ENCODE peak calls at places on chromosome 16, in seven cellular contexts. N, E, S, Y, J, K and Q are unnamed samples.

GRCh38 chr16:74726736-74727135 is 26.1 kb upstream of the MLKL start:
- DNase-seq in N (no peak), E (no peak), S (no peak), Y (no peak), J (peak; percentile 85), K (no peak), Q (no peak)

GRCh38 chr16:85423631-85424030 is 189.5 kb upstream of the GSE1 start:
- DNase-seq in N (no peak), E (no peak), S (no peak), Y (peak; percentile 10), J (no peak), K (no peak), Q (no peak)

GRCh38 chr16:88454315-88455057 is 1.4 kb downstream of the ZFPM1 start:
- DNase-seq in N (no peak), E (peak; percentile 49), S (peak; percentile 54), Y (no peak), J (no peak), K (no peak), Q (peak; percentile 63)

GRCh38 chr16:72195609-72196008 is 23.7 kb upstream of the PMFBP1 start:
- DNase-seq in N (no peak), E (no peak), S (no peak), Y (no peak), J (no peak), K (no peak), Q (no peak)

GRCh38 chr16:86913886-86914285 is 335.5 kb downstream of the FOXL1 start:
- DNase-seq in N (no peak), E (no peak), S (no peak), Y (no peak), J (no peak), K (no peak), Q (no peak)

GRCh38 chr16:14405611-14406537 is 224.2 kb downstream of the PARN start:
- DNase-seq in N (no peak), E (no peak), S (no peak), Y (peak; percentile 62), J (peak; percentile 68), K (no peak), Q (no peak)

GRCh38 chr16:85452364-85453178 is 160.6 kb upstream of the GSE1 start:
- DNase-seq in N (no peak), E (no peak), S (no peak), Y (no peak), J (no peak), K (no peak), Q (no peak)

GRCh38 chr16:11354733-11355574 is 9.7 kb downstream of the RMI2 start:
- DNase-seq in N (no peak), E (peak; percentile 89), S (peak; percentile 76), Y (no peak), J (peak; percentile 76), K (peak; percentile 94), Q (peak; percentile 69)

GRCh38 chr16:14139872-14140271 is 68.8 kb downstream of the MRTFB start:
- DNase-seq in N (no peak), E (no peak), S (no peak), Y (no peak), J (no peak), K (no peak), Q (no peak)

GRCh38 chr16:50068550-50068949 is 2.8 kb downstream of the HEATR3 start:
- DNase-seq in N (no peak), E (no peak), S (no peak), Y (no peak), J (no peak), K (peak; percentile 63), Q (no peak)

GRCh38 chr16:20372696-20373095 is 20.2 kb upstream of the UMOD start:
- DNase-seq in N (no peak), E (no peak), S (no peak), Y (no peak), J (no peak), K (no peak), Q (no peak)

GRCh38 chr16:81616321-81617020 is 162.6 kb upstream of the PLCG2 start:
- DNase-seq in N (peak; percentile 72), E (peak; percentile 68), S (peak; percentile 75), Y (no peak), J (peak; percentile 62), K (peak; percentile 59), Q (peak; percentile 62)

GRCh38 chr16:56425439-56425832 is at the start of gene AMFR:
- DNase-seq in N (peak; percentile 61), E (peak; percentile 77), S (peak; percentile 76), Y (peak; percentile 45), J (peak; percentile 93), K (peak; percentile 79), Q (peak; percentile 73)

GRCh38 chr16:86231321-86231995 is 278.9 kb upstream of the FOXF1 start:
- DNase-seq in N (peak; percentile 10), E (no peak), S (no peak), Y (no peak), J (no peak), K (no peak), Q (no peak)

GRCh38 chr16:35724551-35724950 is 2265.1 kb downstream of the TP53TG3F start:
- DNase-seq in N (no peak), E (no peak), S (no peak), Y (no peak), J (no peak), K (no peak), Q (no peak)
- H3K9me3 ChIP-seq in N (no peaks in the 10 kb centered on the region), E (peaks cover 9% of the 10 kb centered on the region), S (peaks cover 24% of the 10 kb centered on the region), Y (peaks cover 17% of the 10 kb centered on the region), J (peaks cover 21% of the 10 kb centered on the region), K (no peaks in the 10 kb centered on the region), Q (no peaks in the 10 kb centered on the region)

GRCh38 chr16:55261301-55261700 is 62.7 kb upstream of the IRX6 start:
- DNase-seq in N (no peak), E (no peak), S (no peak), Y (no peak), J (no peak), K (no peak), Q (no peak)

GRCh38 chr16:55264949-55265348 is 59.1 kb upstream of the IRX6 start:
- DNase-seq in N (no peak), E (no peak), S (no peak), Y (no peak), J (no peak), K (no peak), Q (no peak)

GRCh38 chr16:55257971-55258613 is 65.9 kb upstream of the IRX6 start:
- DNase-seq in N (peak; percentile 68), E (peak; percentile 5), S (peak; percentile 20), Y (peak; percentile 33), J (peak; percentile 92), K (peak; percentile 21), Q (peak; percentile 19)

GRCh38 chr16:55265926-55266325 is 58.1 kb upstream of the IRX6 start:
- DNase-seq in N (no peak), E (no peak), S (no peak), Y (no peak), J (no peak), K (no peak), Q (no peak)

GRCh38 chr16:55263271-55264250 is 60.4 kb upstream of the IRX6 start:
- DNase-seq in N (no peak), E (no peak), S (no peak), Y (no peak), J (no peak), K (no peak), Q (no peak)
- H3K27ac ChIP-seq in N (no peak overlapping the region), E (no peak overlapping the region), S (no peak overlapping the region), Y (no peak overlapping the region), J (no peak overlapping the region), K (no peak overlapping the region), Q (no peak overlapping the region)

GRCh38 chr16:983044-984030 is 1.8 kb downstream of the SOX8 start:
- DNase-seq in N (no peak), E (no peak), S (no peak), Y (no peak), J (no peak), K (no peak), Q (no peak)
- H3K27me3 ChIP-seq in N (no peaks in the 10 kb centered on the region), E (peaks cover 6% of the 10 kb centered on the region), S (no peaks in the 10 kb centered on the region), Y (peaks cover 96% of the 10 kb centered on the region), J (no peaks in the 10 kb centered on the region), K (peaks cover 32% of the 10 kb centered on the region), Q (no peaks in the 10 kb centered on the region)

GRCh38 chr16:35215287-35215686 is 1755.9 kb downstream of the TP53TG3F start:
- DNase-seq in N (no peak), E (no peak), S (no peak), Y (no peak), J (no peak), K (no peak), Q (no peak)
- H3K9me3 ChIP-seq in N (no peaks in the 10 kb centered on the region), E (peaks cover 4% of the 10 kb centered on the region), S (no peaks in the 10 kb centered on the region), Y (no peaks in the 10 kb centered on the region), J (peaks cover 16% of the 10 kb centered on the region), K (no peaks in the 10 kb centered on the region), Q (peaks cover 3% of the 10 kb centered on the region)

DNA sequence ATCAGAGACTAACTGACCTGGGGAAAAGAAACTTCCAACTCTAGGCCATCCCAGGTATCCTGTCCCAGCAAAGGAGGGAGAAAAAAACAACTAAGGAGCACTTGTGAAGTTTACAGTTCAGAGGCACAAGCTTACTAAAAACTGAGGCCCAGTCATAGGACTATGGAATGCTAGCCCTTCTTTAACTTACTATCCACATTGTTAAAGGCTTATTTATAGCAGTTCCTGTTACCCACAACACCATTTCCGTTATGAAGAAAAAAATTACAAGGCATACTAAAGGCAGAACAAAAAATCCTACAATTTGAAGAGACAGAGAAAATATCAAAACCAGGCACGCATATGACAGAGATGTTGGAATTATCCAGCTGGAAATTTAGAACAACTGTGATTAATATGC is 159.1 kb downstream of the CDH11 start:
- DNase-seq in N (no peak), E (no peak), S (no peak), Y (no peak), J (no peak), K (no peak), Q (no peak)
- H3K27ac ChIP-seq in N (no peak overlapping the region), E (no peak overlapping the region), S (no peak overlapping the region), Y (no peak overlapping the region), J (no peak overlapping the region), K (no peak overlapping the region), Q (no peak overlapping the region)

DNA sequence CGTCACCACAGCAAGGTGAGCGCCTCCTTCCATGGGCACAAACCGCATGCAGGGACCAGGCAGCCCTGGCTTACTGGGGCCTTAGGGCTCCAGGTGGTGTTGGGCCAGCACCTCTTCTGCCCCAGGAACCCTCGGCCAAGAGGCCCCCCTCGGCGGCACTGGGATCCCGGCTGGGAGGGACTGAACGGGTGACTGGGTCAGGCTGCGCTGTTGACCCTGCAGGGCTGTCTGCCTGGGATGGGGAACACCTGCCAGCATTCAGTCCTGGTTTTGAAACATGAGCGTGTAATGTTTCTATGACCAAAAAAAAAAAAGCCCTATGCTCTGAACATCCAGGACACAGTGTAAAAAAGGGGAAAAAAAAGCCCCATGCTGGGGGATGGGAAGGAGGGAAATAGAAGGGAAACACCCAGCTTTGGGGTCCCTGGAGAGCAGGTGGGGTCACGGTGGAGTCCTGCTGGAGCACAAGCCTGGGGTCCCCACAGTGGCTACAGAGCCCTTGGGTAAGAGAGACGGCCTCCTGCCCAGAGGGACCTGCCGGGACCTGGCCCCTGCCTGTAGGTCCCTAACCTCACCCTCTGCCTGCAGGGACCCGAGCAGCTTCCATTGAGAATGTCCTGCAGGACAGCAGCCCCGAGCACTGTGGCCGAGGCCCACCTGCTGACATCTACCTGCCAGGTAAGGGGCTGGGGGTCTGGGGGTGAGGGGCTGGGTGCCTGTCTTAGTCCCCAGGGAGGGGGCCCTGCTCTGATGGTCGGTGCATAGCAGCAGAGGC is 9.9 kb upstream of the NUDT16L1 start:
- DNase-seq in N (no peak), E (no peak), S (no peak), Y (no peak), J (no peak), K (no peak), Q (no peak)
- H3K27me3 ChIP-seq in N (no peaks in the 10 kb centered on the region), E (no peaks in the 10 kb centered on the region), S (no peaks in the 10 kb centered on the region), Y (no peaks in the 10 kb centered on the region), J (no peaks in the 10 kb centered on the region), K (no peaks in the 10 kb centered on the region), Q (no peaks in the 10 kb centered on the region)